ENCODE peak calls at places on chromosomes 4 and X, in four cellular contexts. One of them, this sample, is unnamed.

GRCh38 chr4:159158083-159158617 is 55.3 kb downstream of the RAPGEF2 start:
- DNase-seq in heart left ventricle: no peak
- DNase-seq in stomach: no peak
- DNase-seq in fibroblast of lung: no peak
- DNase-seq in this sample: no peak

GRCh38 chrX:150887906-150888465 is 10.5 kb downstream of the CD99L2 start:
- DNase-seq in heart left ventricle: no peak
- DNase-seq in fibroblast of lung: peak; percentile 55
- DNase-seq in stomach: no peak
- DNase-seq in this sample: no peak

GRCh38 chr4:7649741-7650531 is 215.2 kb upstream of the PSAPL1 start:
- DNase-seq in stomach: no peak
- DNase-seq in fibroblast of lung: peak; percentile 99
- DNase-seq in heart left ventricle: no peak
- DNase-seq in this sample: peak; percentile 58

GRCh38 chr4:82801910-82802521 is 3.4 kb upstream of the SCD5 start:
- DNase-seq in fibroblast of lung: no peak
- DNase-seq in heart left ventricle: no peak
- DNase-seq in stomach: peak; percentile 43
- DNase-seq in this sample: no peak

GRCh38 chrX:102712216-102712966 is at the start of gene GPRASP2:
- DNase-seq in fibroblast of lung: peak; percentile 23
- DNase-seq in heart left ventricle: peak; percentile 56
- DNase-seq in stomach: peak; percentile 48
- DNase-seq in this sample: no peak

GRCh38 chr4:74456056-74456744 is 11.3 kb downstream of the AREG start:
- DNase-seq in heart left ventricle: no peak
- DNase-seq in fibroblast of lung: no peak
- DNase-seq in stomach: no peak
- DNase-seq in this sample: no peak

GRCh38 chrX:121135488-121136207 is 88.2 kb downstream of the GLUD2 start:
- DNase-seq in stomach: no peak
- DNase-seq in heart left ventricle: no peak
- DNase-seq in fibroblast of lung: no peak
- DNase-seq in this sample: no peak

GRCh38 chr4:81069706-81070331 is 39.3 kb downstream of the BMP3 start:
- DNase-seq in heart left ventricle: peak; percentile 50
- DNase-seq in fibroblast of lung: peak; percentile 70
- DNase-seq in stomach: peak; percentile 66
- DNase-seq in this sample: peak; percentile 27

GRCh38 chr4:55491486-55491885 is 55.2 kb downstream of the CLOCK start:
- DNase-seq in stomach: no peak
- DNase-seq in heart left ventricle: no peak
- DNase-seq in fibroblast of lung: peak; percentile 37
- DNase-seq in this sample: no peak

GRCh38 chr4:122674371-122674770 is 53.5 kb upstream of the IL21 start:
- DNase-seq in stomach: no peak
- DNase-seq in fibroblast of lung: peak; percentile 36
- DNase-seq in heart left ventricle: no peak
- DNase-seq in this sample: no peak

GRCh38 chr4:38150766-38151165 is 190.6 kb downstream of the PTTG2 start:
- DNase-seq in stomach: no peak
- DNase-seq in heart left ventricle: no peak
- DNase-seq in fibroblast of lung: peak; percentile 90
- DNase-seq in this sample: no peak

GRCh38 chrX:38500886-38501285 is 60.5 kb upstream of the TSPAN7 start:
- DNase-seq in stomach: no peak
- DNase-seq in heart left ventricle: no peak
- DNase-seq in fibroblast of lung: no peak
- DNase-seq in this sample: no peak

GRCh38 chr4:145804134-145804533 is 124.2 kb downstream of the C4orf51 start:
- DNase-seq in heart left ventricle: no peak
- DNase-seq in fibroblast of lung: peak; percentile 94
- DNase-seq in stomach: no peak
- DNase-seq in this sample: no peak

GRCh38 chr4:1278336-1278670 is 11.4 kb upstream of the MAEA start:
- DNase-seq in fibroblast of lung: peak; percentile 29
- DNase-seq in stomach: no peak
- DNase-seq in heart left ventricle: no peak
- DNase-seq in this sample: no peak

GRCh38 chr4:81839347-81840042 is 367.8 kb upstream of the RASGEF1B start:
- DNase-seq in fibroblast of lung: no peak
- DNase-seq in heart left ventricle: no peak
- DNase-seq in stomach: no peak
- DNase-seq in this sample: no peak

GRCh38 chr4:89123418-89123817 is 12.1 kb downstream of the TIGD2 start:
- DNase-seq in heart left ventricle: no peak
- DNase-seq in fibroblast of lung: peak; percentile 51
- DNase-seq in stomach: no peak
- DNase-seq in this sample: no peak

GRCh38 chrX:1606476-1606875 is 8.4 kb upstream of the ASMT start:
- DNase-seq in fibroblast of lung: no peak
- DNase-seq in heart left ventricle: no peak
- DNase-seq in stomach: no peak
- DNase-seq in this sample: no peak

GRCh38 chr4:177128306-177128705 is 181.4 kb upstream of the NEIL3 start:
- DNase-seq in stomach: no peak
- DNase-seq in heart left ventricle: no peak
- DNase-seq in fibroblast of lung: peak; percentile 82
- DNase-seq in this sample: no peak

GRCh38 chr4:26024079-26024478 is 110.1 kb downstream of the SMIM20 start:
- DNase-seq in heart left ventricle: no peak
- DNase-seq in stomach: no peak
- DNase-seq in fibroblast of lung: no peak
- DNase-seq in this sample: no peak

GRCh38 chr4:1534076-1534872 is 128.0 kb upstream of the NKX1-1 start:
- DNase-seq in fibroblast of lung: no peak
- DNase-seq in stomach: no peak
- DNase-seq in heart left ventricle: no peak
- DNase-seq in this sample: no peak

GRCh38 chrX:53729756-53730155 is 43.2 kb upstream of the HUWE1 start:
- DNase-seq in stomach: no peak
- DNase-seq in fibroblast of lung: no peak
- DNase-seq in heart left ventricle: no peak
- DNase-seq in this sample: no peak

GRCh38 chr4:53572595-53572994 is 18.7 kb downstream of the LNX1 start:
- DNase-seq in heart left ventricle: no peak
- DNase-seq in stomach: no peak
- DNase-seq in fibroblast of lung: no peak
- DNase-seq in this sample: no peak

GRCh38 chrX:65601530-65602281 is 65.7 kb upstream of the MSN start:
- DNase-seq in heart left ventricle: peak; percentile 85
- DNase-seq in stomach: peak; percentile 80
- DNase-seq in fibroblast of lung: peak; percentile 85
- DNase-seq in this sample: no peak

GRCh38 chrX:425056-425455 is 38.3 kb upstream of the PPP2R3B start:
- DNase-seq in fibroblast of lung: no peak
- DNase-seq in heart left ventricle: no peak
- DNase-seq in stomach: no peak
- DNase-seq in this sample: no peak

GRCh38 chrX:431032-431431 is 44.3 kb upstream of the PPP2R3B start:
- DNase-seq in heart left ventricle: no peak
- DNase-seq in fibroblast of lung: no peak
- DNase-seq in stomach: no peak
- DNase-seq in this sample: no peak

GRCh38 chrX:429266-429825 is 42.6 kb upstream of the PPP2R3B start:
- DNase-seq in stomach: no peak
- DNase-seq in heart left ventricle: no peak
- DNase-seq in fibroblast of lung: no peak
- DNase-seq in this sample: no peak

GRCh38 chrX:426881-427280 is 40.2 kb upstream of the PPP2R3B start:
- DNase-seq in heart left ventricle: no peak
- DNase-seq in fibroblast of lung: peak; percentile 13
- DNase-seq in stomach: no peak
- DNase-seq in this sample: no peak

DNA sequence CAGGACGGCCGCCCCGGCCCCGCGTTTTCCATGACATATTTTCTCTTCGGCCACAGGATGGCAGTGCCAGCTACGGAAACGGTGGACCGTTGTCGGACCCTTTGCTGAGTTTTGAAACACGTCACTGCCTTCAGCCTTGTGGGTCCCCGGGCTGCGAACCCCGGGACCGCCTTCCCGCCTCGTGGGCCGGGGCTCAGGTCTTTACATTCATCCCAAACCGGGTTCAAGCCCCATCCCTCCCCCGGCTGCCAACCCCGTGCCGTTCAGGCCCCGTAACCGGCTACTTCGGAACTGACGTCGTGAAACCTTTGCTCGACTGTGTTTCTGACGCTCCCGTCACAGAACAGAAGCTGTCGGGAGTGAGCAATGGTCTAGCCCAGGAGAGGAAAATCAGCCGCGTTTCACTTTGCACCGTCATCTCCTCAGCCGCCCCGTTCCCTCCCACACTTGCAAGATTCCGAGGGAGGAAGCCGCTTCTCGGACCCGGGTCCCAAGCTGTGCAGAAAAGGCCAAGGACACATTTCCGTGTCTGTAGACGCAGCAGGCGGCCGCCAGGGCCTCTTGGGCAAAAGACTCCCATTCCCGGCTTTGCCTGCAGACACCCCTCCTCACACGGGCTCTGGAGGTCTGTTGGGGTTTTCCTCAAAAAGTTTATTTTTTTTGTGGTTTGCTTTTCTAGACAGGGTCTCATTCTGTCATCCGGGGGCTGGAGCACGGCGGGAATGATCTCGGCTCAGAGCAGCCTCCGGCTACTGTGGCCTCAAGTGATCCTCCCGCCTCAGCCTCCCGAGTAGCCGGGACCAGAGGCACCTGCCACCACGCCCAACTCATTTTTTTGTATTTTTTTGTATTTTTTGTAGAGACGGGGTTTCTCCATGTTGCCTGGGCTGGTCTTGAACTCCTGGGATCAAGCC is 41.4 kb upstream of the PPP2R3B start:
- DNase-seq in stomach: no peak
- DNase-seq in heart left ventricle: no peak
- DNase-seq in fibroblast of lung: no peak
- DNase-seq in this sample: no peak
- TF ChIP-seq CTCF in stomach: no peak
- TF ChIP-seq CTCF in heart left ventricle: no peak
- TF ChIP-seq CTCF in fibroblast of lung: no peak
- TF ChIP-seq CTCF in this sample: no peak

DNA sequence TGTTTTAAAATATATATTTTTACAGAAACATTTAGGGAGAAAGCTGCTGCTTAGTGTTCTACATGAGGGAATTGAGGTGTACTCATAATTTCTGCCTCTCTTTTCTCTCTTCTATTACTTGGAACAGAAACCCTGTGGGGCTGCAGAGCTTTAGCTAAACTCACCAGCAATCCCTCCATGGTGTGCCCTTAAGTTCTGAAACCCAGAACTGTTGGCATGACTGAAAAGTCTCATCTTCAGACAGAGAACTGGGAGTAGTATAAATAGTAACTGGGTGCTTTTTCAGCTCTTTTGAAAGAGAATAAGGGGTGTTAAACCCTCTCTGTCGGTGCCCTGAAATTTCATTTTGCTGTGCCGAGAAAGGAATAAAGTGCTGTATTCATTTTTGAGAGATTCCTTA is 294.9 kb upstream of the BOD1L1 start:
- DNase-seq in stomach: no peak
- DNase-seq in heart left ventricle: no peak
- DNase-seq in fibroblast of lung: no peak
- DNase-seq in this sample: no peak
- TF ChIP-seq CTCF in stomach: no peak
- TF ChIP-seq CTCF in heart left ventricle: no peak
- TF ChIP-seq CTCF in fibroblast of lung: no peak
- TF ChIP-seq CTCF in this sample: no peak

GRCh38 chr4:178976861-178977260 is 1534.6 kb upstream of the AGA start:
- DNase-seq in heart left ventricle: no peak
- DNase-seq in fibroblast of lung: no peak
- DNase-seq in stomach: no peak
- DNase-seq in this sample: no peak
- TF ChIP-seq CTCF in heart left ventricle: no peak
- TF ChIP-seq CTCF in fibroblast of lung: no peak
- TF ChIP-seq CTCF in stomach: no peak
- TF ChIP-seq CTCF in this sample: no peak

GRCh38 chrX:5117816-5118215 is 1110.9 kb downstream of the NLGN4X start:
- DNase-seq in heart left ventricle: no peak
- DNase-seq in fibroblast of lung: no peak
- DNase-seq in stomach: no peak
- DNase-seq in this sample: no peak

DNA sequence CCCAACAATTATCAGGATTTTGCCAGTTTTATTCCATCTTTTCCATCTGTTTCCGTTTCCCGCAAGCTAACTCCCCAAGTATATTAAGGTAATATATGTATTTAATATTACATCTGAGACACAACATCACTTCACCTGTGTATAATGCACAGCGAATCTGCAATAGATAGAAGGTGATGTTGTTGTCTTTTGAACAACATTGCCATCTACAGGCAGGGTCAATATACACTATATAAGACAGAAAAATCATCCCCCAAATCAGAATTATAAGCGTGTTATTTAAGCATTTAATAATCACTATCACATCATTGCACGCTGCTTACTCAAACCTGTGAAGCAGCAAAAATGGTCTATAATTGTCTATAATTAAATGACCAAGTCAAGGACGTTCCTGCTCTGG is 1115.5 kb downstream of the NLGN4X start:
- DNase-seq in heart left ventricle: no peak
- DNase-seq in stomach: no peak
- DNase-seq in fibroblast of lung: peak; percentile 8
- DNase-seq in this sample: no peak
- TF ChIP-seq CTCF in heart left ventricle: peak; percentile 33
- TF ChIP-seq CTCF in stomach: no peak
- TF ChIP-seq CTCF in fibroblast of lung: no peak
- TF ChIP-seq CTCF in this sample: peak; percentile 36

GRCh38 chr4:57190651-57191481 is 80.7 kb upstream of the IGFBP7 start:
- DNase-seq in fibroblast of lung: peak; percentile 35
- DNase-seq in heart left ventricle: no peak
- DNase-seq in stomach: no peak
- DNase-seq in this sample: peak; percentile 60
- TF ChIP-seq CTCF in fibroblast of lung: peak; percentile 70
- TF ChIP-seq CTCF in heart left ventricle: peak; percentile 63
- TF ChIP-seq CTCF in stomach: no peak
- TF ChIP-seq CTCF in this sample: peak; percentile 69

DNA sequence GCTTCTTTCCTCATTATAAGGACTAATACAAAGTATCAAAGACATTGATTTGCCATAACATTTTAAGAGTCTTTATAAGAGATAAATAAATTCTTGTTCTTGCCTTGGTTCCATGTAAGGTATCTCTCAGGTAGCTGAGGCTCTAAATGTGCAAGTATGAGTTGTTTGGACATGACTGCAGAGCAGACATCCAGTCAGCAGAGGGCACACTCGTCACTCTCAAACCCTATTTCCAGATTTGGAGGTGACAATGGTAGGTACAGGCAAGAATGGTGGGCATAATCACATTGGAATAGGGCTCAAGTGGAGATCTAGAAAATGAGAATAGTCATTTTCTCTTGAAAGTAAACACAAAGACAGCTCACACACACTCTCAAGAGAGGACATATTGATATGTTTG is 133.3 kb upstream of the ZIC3 start:
- DNase-seq in heart left ventricle: no peak
- DNase-seq in fibroblast of lung: no peak
- DNase-seq in stomach: no peak
- DNase-seq in this sample: peak; percentile 65
- TF ChIP-seq CTCF in heart left ventricle: no peak
- TF ChIP-seq CTCF in fibroblast of lung: no peak
- TF ChIP-seq CTCF in stomach: no peak
- TF ChIP-seq CTCF in this sample: peak; percentile 67

GRCh38 chr4:3073158-3074077 is 920 bp downstream of the HTT-AS start:
- DNase-seq in stomach: no peak
- DNase-seq in heart left ventricle: no peak
- DNase-seq in fibroblast of lung: no peak
- DNase-seq in this sample: no peak
- TF ChIP-seq CTCF in stomach: no peak
- TF ChIP-seq CTCF in heart left ventricle: no peak
- TF ChIP-seq CTCF in fibroblast of lung: peak; percentile 9
- TF ChIP-seq CTCF in this sample: peak; percentile 37

This sample was measured in GM13977.